ENCODE peak calls at places on chromosomes 11 and 22, in ten cellular contexts. S is lower leg skin, M is smooth muscle cell of the brain vasculature, A is sciatic nerve, F is prostate gland, X is BE2C, C is RPMI7951, B is WTC11, K is kidney epithelial cell, D is SHP77. Q is an unnamed sample.

GRCh38 chr11:116598036-116598435 is 174.8 kb downstream of the BUD13 start:
- DNase-seq in S (no peak), M (no peak), A (no peak), F (no peak), X (no peak), C (no peak), B (no peak), K (no peak), D (no peak), Q (no peak)

GRCh38 chr11:118522571-118523072 is 4.7 kb upstream of the TTC36 start:
- DNase-seq in S (no peak), M (no peak), A (no peak), F (no peak), X (peak; percentile 46), C (peak; percentile 24), B (peak; percentile 51), K (no peak), D (peak; percentile 45), Q (no peak)

GRCh38 chr11:130873766-130874165 is 42.5 kb downstream of the SNX19 start:
- DNase-seq in S (no peak), M (no peak), A (no peak), F (no peak), X (no peak), C (peak; percentile 53), B (no peak), K (no peak), D (no peak), Q (no peak)

GRCh38 chr11:119024430-119025098 is 6.0 kb downstream of the TRAPPC4 start:
- DNase-seq in S (no peak), M (no peak), A (no peak), F (no peak), X (no peak), C (no peak), B (no peak), K (no peak), D (no peak), Q (no peak)

GRCh38 chr22:48629631-48630443 is 1197.8 kb downstream of the BRD1 start:
- DNase-seq in S (no peak), M (no peak), A (no peak), F (no peak), X (no peak), C (no peak), B (no peak), K (no peak), D (no peak), Q (peak; percentile 54)

GRCh38 chr11:94802501-94802900 is 34.3 kb downstream of the AMOTL1 start:
- DNase-seq in S (no peak), M (no peak), A (no peak), F (no peak), X (no peak), C (peak; percentile 46), B (no peak), K (no peak), D (no peak), Q (peak; percentile 29)

GRCh38 chr22:37194750-37195149 is 6.7 kb upstream of the C1QTNF6 start:
- DNase-seq in S (no peak), M (no peak), A (peak; percentile 28), F (no peak), X (no peak), C (no peak), B (no peak), K (no peak), D (no peak), Q (no peak)

GRCh38 chr22:49929553-49929979 is 11.1 kb downstream of the CRELD2 start:
- DNase-seq in S (no peak), M (no peak), A (no peak), F (no peak), X (peak; percentile 76), C (no peak), B (peak; percentile 78), K (no peak), D (peak; percentile 63), Q (no peak)

GRCh38 chr22:46537946-46538815 is 761 bp upstream of the CELSR1 start:
- DNase-seq in S (no peak), M (no peak), A (no peak), F (no peak), X (peak; percentile 46), C (peak; percentile 45), B (peak; percentile 57), K (no peak), D (no peak), Q (no peak)

GRCh38 chr22:38177926-38178604 is 3.6 kb downstream of the PLA2G6 start:
- DNase-seq in S (peak; percentile 80), M (no peak), A (no peak), F (peak; percentile 86), X (peak; percentile 4), C (peak; percentile 96), B (no peak), K (peak; percentile 69), D (peak; percentile 69), Q (no peak)

GRCh38 chr11:17887779-17888178 is 125.1 kb downstream of the SERGEF start:
- DNase-seq in S (no peak), M (peak; percentile 6), A (no peak), F (no peak), X (no peak), C (no peak), B (peak; percentile 58), K (no peak), D (no peak), Q (no peak)

GRCh38 chr11:114563077-114563476 is 3.4 kb upstream of the NXPE1 start:
- DNase-seq in S (no peak), M (no peak), A (no peak), F (no peak), X (no peak), C (peak; percentile 39), B (no peak), K (no peak), D (no peak), Q (no peak)

GRCh38 chr11:95912902-95913560 is 10.9 kb downstream of the MTMR2 start:
- DNase-seq in S (no peak), M (no peak), A (no peak), F (no peak), X (no peak), C (peak; percentile 66), B (no peak), K (no peak), D (no peak), Q (no peak)

GRCh38 chr11:67698247-67698646 is 23.8 kb upstream of the ALDH3B2 start:
- DNase-seq in S (no peak), M (no peak), A (no peak), F (no peak), X (peak; percentile 58), C (peak; percentile 44), B (no peak), K (no peak), D (peak; percentile 61), Q (no peak)

GRCh38 chr11:60905551-60906113 is 753 bp downstream of the PRPF19 start:
- DNase-seq in S (no peak), M (no peak), A (no peak), F (peak; percentile 39), X (no peak), C (peak; percentile 42), B (no peak), K (no peak), D (no peak), Q (no peak)

GRCh38 chr11:21948876-21949275 is 244.0 kb upstream of the ANO5 start:
- DNase-seq in S (no peak), M (no peak), A (no peak), F (no peak), X (no peak), C (no peak), B (no peak), K (no peak), D (no peak), Q (no peak)

GRCh38 chr11:95611827-95612226 is 177.8 kb downstream of the FAM76B start:
- DNase-seq in S (no peak), M (no peak), A (no peak), F (no peak), X (no peak), C (no peak), B (no peak), K (no peak), D (no peak), Q (no peak)

GRCh38 chr11:126113515-126113957 is 50.9 kb upstream of the CDON start:
- DNase-seq in S (peak; percentile 90), M (peak; percentile 40), A (peak; percentile 85), F (peak; percentile 93), X (peak; percentile 94), C (peak; percentile 99), B (no peak), K (peak; percentile 91), D (peak; percentile 79), Q (no peak)

GRCh38 chr11:32584921-32585320 is 1.3 kb downstream of the EIF3M start:
- DNase-seq in S (no peak), M (no peak), A (no peak), F (no peak), X (no peak), C (no peak), B (no peak), K (no peak), D (no peak), Q (no peak)

GRCh38 chr11:105315287-105315686 is 175.7 kb upstream of the CARD18 start:
- DNase-seq in S (no peak), M (no peak), A (no peak), F (no peak), X (no peak), C (no peak), B (no peak), K (no peak), D (peak; percentile 50), Q (no peak)

GRCh38 chr11:34132261-34132965 is 27.0 kb downstream of the NAT10 start:
- DNase-seq in S (no peak), M (no peak), A (no peak), F (no peak), X (no peak), C (no peak), B (no peak), K (no peak), D (no peak), Q (no peak)

GRCh38 chr11:114192841-114193389 is 103.3 kb upstream of the NNMT start:
- DNase-seq in S (no peak), M (no peak), A (no peak), F (no peak), X (no peak), C (peak; percentile 7), B (no peak), K (no peak), D (no peak), Q (no peak)

GRCh38 chr22:31106651-31107205 is 640 bp downstream of the SELENOM start:
- DNase-seq in S (no peak), M (no peak), A (no peak), F (no peak), X (no peak), C (no peak), B (no peak), K (no peak), D (no peak), Q (no peak)

GRCh38 chr11:120131941-120132644 is 5.8 kb downstream of the TRIM29 start:
- DNase-seq in S (peak; percentile 45), M (no peak), A (peak; percentile 38), F (peak; percentile 86), X (peak; percentile 2), C (no peak), B (no peak), K (no peak), D (no peak), Q (no peak)

GRCh38 chr11:108916290-108916689 is 251.4 kb downstream of the DDX10 start:
- DNase-seq in S (no peak), M (no peak), A (no peak), F (no peak), X (no peak), C (no peak), B (no peak), K (no peak), D (no peak), Q (no peak)

GRCh38 chr11:2521681-2522630 is 77.1 kb downstream of the KCNQ1 start:
- DNase-seq in S (peak; percentile 7), M (no peak), A (peak; percentile 50), F (no peak), X (peak; percentile 1), C (no peak), B (peak; percentile 8), K (no peak), D (no peak), Q (no peak)

GRCh38 chr22:33861216-33861875 is 58.9 kb downstream of the LARGE1 start:
- DNase-seq in S (no peak), M (no peak), A (no peak), F (no peak), X (no peak), C (no peak), B (no peak), K (no peak), D (no peak), Q (no peak)

GRCh38 chr11:93817426-93818348 is 32.7 kb downstream of the VSTM5 start:
- DNase-seq in S (no peak), M (no peak), A (no peak), F (no peak), X (peak; percentile 26), C (no peak), B (no peak), K (no peak), D (no peak), Q (no peak)

Q was measured in nucleus accumbens.